ENCODE peak calls at places on chromosomes 11 and 22, in five cellular contexts. One of them, this sample, is unnamed.

GRCh38 chr11:128902515-128903066 is 11.4 kb downstream of the KCNJ5 start:
- DNase-seq in PC-3: no peak
- DNase-seq in adrenal gland: peak; percentile 54
- DNase-seq in left ventricle myocardium inferior: no peak
- DNase-seq in CD8-positive, alpha-beta T cell: no peak
- DNase-seq in this sample: peak; percentile 79

GRCh38 chr11:2387266-2387982 is 10.3 kb downstream of the CD81 start:
- DNase-seq in PC-3: no peak
- DNase-seq in left ventricle myocardium inferior: no peak
- DNase-seq in adrenal gland: no peak
- DNase-seq in CD8-positive, alpha-beta T cell: peak; percentile 37
- DNase-seq in this sample: no peak

GRCh38 chr11:59857444-59858434 is 8.5 kb downstream of the TCN1 start:
- DNase-seq in left ventricle myocardium inferior: no peak
- DNase-seq in CD8-positive, alpha-beta T cell: no peak
- DNase-seq in PC-3: peak; percentile 60
- DNase-seq in adrenal gland: peak; percentile 24
- DNase-seq in this sample: peak; percentile 27

GRCh38 chr11:106231591-106231990 is 154.1 kb downstream of the AASDHPPT start:
- DNase-seq in CD8-positive, alpha-beta T cell: no peak
- DNase-seq in adrenal gland: no peak
- DNase-seq in PC-3: peak; percentile 50
- DNase-seq in left ventricle myocardium inferior: no peak
- DNase-seq in this sample: no peak

GRCh38 chr11:115580927-115581680 is 76.9 kb upstream of the CADM1 start:
- DNase-seq in CD8-positive, alpha-beta T cell: no peak
- DNase-seq in PC-3: no peak
- DNase-seq in left ventricle myocardium inferior: peak; percentile 53
- DNase-seq in adrenal gland: peak; percentile 16
- DNase-seq in this sample: no peak

GRCh38 chr22:43957871-43958270 is 2.6 kb downstream of the SAMM50 start:
- DNase-seq in PC-3: peak; percentile 15
- DNase-seq in adrenal gland: peak; percentile 55
- DNase-seq in left ventricle myocardium inferior: no peak
- DNase-seq in CD8-positive, alpha-beta T cell: no peak
- DNase-seq in this sample: no peak

GRCh38 chr11:61488651-61489291 is 19.8 kb upstream of the LRRC10B start:
- DNase-seq in PC-3: peak; percentile 90
- DNase-seq in CD8-positive, alpha-beta T cell: no peak
- DNase-seq in adrenal gland: peak; percentile 75
- DNase-seq in left ventricle myocardium inferior: peak; percentile 81
- DNase-seq in this sample: no peak

GRCh38 chr11:66920978-66921784 is 37.0 kb downstream of the PC start:
- DNase-seq in CD8-positive, alpha-beta T cell: no peak
- DNase-seq in adrenal gland: no peak
- DNase-seq in left ventricle myocardium inferior: no peak
- DNase-seq in PC-3: no peak
- DNase-seq in this sample: no peak

GRCh38 chr11:80034801-80035200 is 594.0 kb upstream of the TENM4 start:
- DNase-seq in CD8-positive, alpha-beta T cell: no peak
- DNase-seq in left ventricle myocardium inferior: no peak
- DNase-seq in PC-3: peak; percentile 25
- DNase-seq in adrenal gland: no peak
- DNase-seq in this sample: no peak

GRCh38 chr11:114438303-114438702 is 964 bp upstream of the REXO2 start:
- DNase-seq in PC-3: peak; percentile 80
- DNase-seq in CD8-positive, alpha-beta T cell: no peak
- DNase-seq in adrenal gland: no peak
- DNase-seq in left ventricle myocardium inferior: no peak
- DNase-seq in this sample: peak; percentile 43

GRCh38 chr22:24420072-24420976 is 7.1 kb upstream of the ADORA2A start:
- DNase-seq in PC-3: no peak
- DNase-seq in left ventricle myocardium inferior: no peak
- DNase-seq in adrenal gland: no peak
- DNase-seq in CD8-positive, alpha-beta T cell: no peak
- DNase-seq in this sample: no peak

GRCh38 chr11:26572770-26573402 is 823 bp upstream of the MUC15 start:
- DNase-seq in left ventricle myocardium inferior: no peak
- DNase-seq in PC-3: no peak
- DNase-seq in adrenal gland: no peak
- DNase-seq in CD8-positive, alpha-beta T cell: no peak
- DNase-seq in this sample: peak; percentile 35

GRCh38 chr22:47201996-47202818 is 439.8 kb downstream of the TBC1D22A start:
- DNase-seq in left ventricle myocardium inferior: no peak
- DNase-seq in PC-3: no peak
- DNase-seq in CD8-positive, alpha-beta T cell: no peak
- DNase-seq in adrenal gland: no peak
- DNase-seq in this sample: no peak

GRCh38 chr22:48428556-48429371 is 1398.9 kb downstream of the BRD1 start:
- DNase-seq in CD8-positive, alpha-beta T cell: no peak
- DNase-seq in left ventricle myocardium inferior: no peak
- DNase-seq in PC-3: no peak
- DNase-seq in adrenal gland: no peak
- DNase-seq in this sample: no peak

GRCh38 chr11:19848219-19848618 is 135.6 kb downstream of the NAV2 start:
- DNase-seq in adrenal gland: no peak
- DNase-seq in PC-3: no peak
- DNase-seq in CD8-positive, alpha-beta T cell: no peak
- DNase-seq in left ventricle myocardium inferior: no peak
- DNase-seq in this sample: no peak

GRCh38 chr11:10566257-10566956 is 2.1 kb downstream of the LYVE1 start:
- DNase-seq in PC-3: no peak
- DNase-seq in CD8-positive, alpha-beta T cell: no peak
- DNase-seq in adrenal gland: no peak
- DNase-seq in left ventricle myocardium inferior: no peak
- DNase-seq in this sample: no peak

GRCh38 chr22:27531782-27532530 is 269.6 kb downstream of the MN1 start:
- DNase-seq in left ventricle myocardium inferior: no peak
- DNase-seq in PC-3: peak; percentile 30
- DNase-seq in CD8-positive, alpha-beta T cell: no peak
- DNase-seq in adrenal gland: no peak
- DNase-seq in this sample: peak; percentile 61

GRCh38 chr11:38136887-38137286 is 1538.9 kb upstream of the RAG2 start:
- DNase-seq in CD8-positive, alpha-beta T cell: no peak
- DNase-seq in PC-3: no peak
- DNase-seq in adrenal gland: no peak
- DNase-seq in left ventricle myocardium inferior: no peak
- DNase-seq in this sample: no peak

GRCh38 chr11:3189886-3190583 is 24.9 kb upstream of the OSBPL5 start:
- DNase-seq in adrenal gland: no peak
- DNase-seq in PC-3: no peak
- DNase-seq in left ventricle myocardium inferior: no peak
- DNase-seq in CD8-positive, alpha-beta T cell: no peak
- DNase-seq in this sample: no peak

GRCh38 chr11:36213050-36213840 is 76.0 kb downstream of the COMMD9 start:
- DNase-seq in left ventricle myocardium inferior: no peak
- DNase-seq in adrenal gland: no peak
- DNase-seq in PC-3: no peak
- DNase-seq in CD8-positive, alpha-beta T cell: no peak
- DNase-seq in this sample: no peak

GRCh38 chr22:17717708-17718107 is 56.6 kb downstream of the BID start:
- DNase-seq in CD8-positive, alpha-beta T cell: no peak
- DNase-seq in PC-3: no peak
- DNase-seq in left ventricle myocardium inferior: no peak
- DNase-seq in adrenal gland: no peak
- DNase-seq in this sample: peak; percentile 22

GRCh38 chr11:111269146-111269868 is 23.8 kb downstream of the POU2AF2 start:
- DNase-seq in adrenal gland: no peak
- DNase-seq in PC-3: no peak
- DNase-seq in left ventricle myocardium inferior: no peak
- DNase-seq in CD8-positive, alpha-beta T cell: no peak
- DNase-seq in this sample: no peak

GRCh38 chr11:35138606-35138948 is 394 bp upstream of the CD44 start:
- DNase-seq in CD8-positive, alpha-beta T cell: no peak
- DNase-seq in PC-3: no peak
- DNase-seq in left ventricle myocardium inferior: no peak
- DNase-seq in adrenal gland: peak; percentile 23
- DNase-seq in this sample: no peak
- H3K27ac ChIP-seq in CD8-positive, alpha-beta T cell: peak overlapping the region; percentile 98
- H3K27ac ChIP-seq in PC-3: peak overlapping the region; percentile 83
- H3K27ac ChIP-seq in left ventricle myocardium inferior: peak overlapping the region; percentile 76
- H3K27ac ChIP-seq in adrenal gland: peak overlapping the region; percentile 84
- H3K27ac ChIP-seq in this sample: peak overlapping the region; percentile 92

GRCh38 chr11:12148466-12148865 is 38.1 kb downstream of the MICAL2 start:
- DNase-seq in CD8-positive, alpha-beta T cell: no peak
- DNase-seq in left ventricle myocardium inferior: no peak
- DNase-seq in adrenal gland: no peak
- DNase-seq in PC-3: no peak
- DNase-seq in this sample: no peak
- H3K4me1 ChIP-seq in CD8-positive, alpha-beta T cell: peaks cover 23% of the 10 kb centered on the region
- H3K4me1 ChIP-seq in left ventricle myocardium inferior: peaks cover 46% of the 10 kb centered on the region
- H3K4me1 ChIP-seq in adrenal gland: no peaks in the 10 kb centered on the region
- H3K4me1 ChIP-seq in PC-3: peaks cover 5% of the 10 kb centered on the region
- H3K4me1 ChIP-seq in this sample: no peaks in the 10 kb centered on the region

DNA sequence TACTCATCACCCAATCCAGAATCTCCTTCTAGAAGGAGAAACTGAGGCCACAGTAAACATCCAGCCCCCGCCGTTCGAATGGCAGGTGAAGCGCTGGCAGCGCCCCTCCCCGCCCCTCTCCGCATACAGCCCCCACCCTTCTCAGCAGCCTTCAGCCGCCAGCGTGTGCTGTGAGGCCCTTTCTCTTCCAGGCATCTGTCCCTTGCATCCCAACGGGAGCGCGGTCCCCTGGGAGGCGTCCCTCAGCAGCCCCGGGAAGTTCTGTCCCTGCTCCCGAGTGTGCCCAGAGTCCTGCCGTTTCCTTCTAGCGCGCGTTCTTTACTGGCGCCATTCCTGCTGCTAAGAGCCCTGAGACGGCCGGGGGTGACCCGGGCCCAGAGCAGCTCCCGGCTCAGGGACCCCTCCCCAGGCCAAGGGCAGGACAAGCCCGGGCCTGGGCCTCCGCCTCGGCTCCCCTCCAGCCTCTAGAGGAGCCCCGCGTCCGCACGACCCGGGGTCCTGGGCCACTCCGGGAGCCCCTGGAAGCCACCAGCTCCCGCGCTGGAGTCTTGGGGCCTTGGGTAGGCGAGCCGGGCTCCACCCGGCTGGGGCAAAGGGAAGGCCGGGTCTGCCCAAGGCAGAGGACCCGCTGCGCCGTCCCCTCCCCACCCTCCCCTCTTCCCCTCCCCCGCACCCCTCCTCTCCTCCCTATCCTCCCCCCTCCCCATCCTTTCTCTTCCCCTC is 450.4 kb downstream of the OPCML start:
- DNase-seq in PC-3: no peak
- DNase-seq in left ventricle myocardium inferior: no peak
- DNase-seq in adrenal gland: no peak
- DNase-seq in CD8-positive, alpha-beta T cell: no peak
- DNase-seq in this sample: no peak
- H3K27ac ChIP-seq in PC-3: no peak overlapping the region
- H3K27ac ChIP-seq in left ventricle myocardium inferior: no peak overlapping the region
- H3K27ac ChIP-seq in adrenal gland: no peak overlapping the region
- H3K27ac ChIP-seq in CD8-positive, alpha-beta T cell: no peak overlapping the region
- H3K27ac ChIP-seq in this sample: no peak overlapping the region

GRCh38 chr11:72739240-72740059 is 12.8 kb downstream of the ARAP1 start:
- DNase-seq in adrenal gland: peak; percentile 44
- DNase-seq in CD8-positive, alpha-beta T cell: no peak
- DNase-seq in PC-3: no peak
- DNase-seq in left ventricle myocardium inferior: peak; percentile 22
- DNase-seq in this sample: no peak
- H3K4me1 ChIP-seq in adrenal gland: peaks cover 85% of the 10 kb centered on the region
- H3K4me1 ChIP-seq in CD8-positive, alpha-beta T cell: peaks cover 78% of the 10 kb centered on the region
- H3K4me1 ChIP-seq in PC-3: peaks cover 60% of the 10 kb centered on the region
- H3K4me1 ChIP-seq in left ventricle myocardium inferior: peaks cover 61% of the 10 kb centered on the region
- H3K4me1 ChIP-seq in this sample: peaks cover 16% of the 10 kb centered on the region

GRCh38 chr11:86629070-86629706 is 43.2 kb downstream of the ME3 start:
- DNase-seq in adrenal gland: peak; percentile 69
- DNase-seq in left ventricle myocardium inferior: no peak
- DNase-seq in PC-3: no peak
- DNase-seq in CD8-positive, alpha-beta T cell: no peak
- DNase-seq in this sample: no peak
- H3K27ac ChIP-seq in adrenal gland: peak overlapping the region; percentile 72
- H3K27ac ChIP-seq in left ventricle myocardium inferior: peak overlapping the region; percentile 74
- H3K27ac ChIP-seq in PC-3: no peak overlapping the region
- H3K27ac ChIP-seq in CD8-positive, alpha-beta T cell: no peak overlapping the region
- H3K27ac ChIP-seq in this sample: no peak overlapping the region

DNA sequence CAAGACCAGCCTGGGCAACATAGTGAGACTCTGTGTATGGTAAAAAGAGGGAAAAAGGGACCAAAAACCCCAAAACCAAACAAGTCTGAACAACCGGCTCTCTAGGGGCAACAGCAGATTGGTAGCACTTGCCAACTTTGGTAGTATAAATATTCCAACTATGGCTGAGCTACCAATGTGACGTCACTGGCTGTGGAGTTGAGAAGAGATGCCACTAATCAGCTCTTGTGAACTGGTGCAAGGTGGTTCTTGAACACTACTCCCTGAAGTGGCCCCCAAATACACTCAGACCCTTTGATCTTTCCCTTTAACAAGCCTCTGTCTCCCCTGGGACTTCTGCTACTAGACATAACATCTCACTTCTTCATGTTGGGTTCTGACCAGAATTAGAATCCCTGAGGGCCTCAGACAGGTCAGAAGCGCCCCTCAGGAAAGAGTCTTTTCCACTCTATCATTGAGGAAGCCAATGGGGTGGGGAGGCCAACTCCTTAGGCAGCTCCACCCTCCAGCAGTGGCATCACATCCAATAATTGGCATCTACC is 49.1 kb downstream of the RPL27A start:
- DNase-seq in left ventricle myocardium inferior: no peak
- DNase-seq in adrenal gland: no peak
- DNase-seq in PC-3: no peak
- DNase-seq in CD8-positive, alpha-beta T cell: no peak
- DNase-seq in this sample: no peak
- H3K4me1 ChIP-seq in left ventricle myocardium inferior: peaks cover 93% of the 10 kb centered on the region
- H3K4me1 ChIP-seq in adrenal gland: peaks cover 68% of the 10 kb centered on the region
- H3K4me1 ChIP-seq in PC-3: peaks cover 40% of the 10 kb centered on the region
- H3K4me1 ChIP-seq in CD8-positive, alpha-beta T cell: no peaks in the 10 kb centered on the region
- H3K4me1 ChIP-seq in this sample: peaks cover 5% of the 10 kb centered on the region

DNA sequence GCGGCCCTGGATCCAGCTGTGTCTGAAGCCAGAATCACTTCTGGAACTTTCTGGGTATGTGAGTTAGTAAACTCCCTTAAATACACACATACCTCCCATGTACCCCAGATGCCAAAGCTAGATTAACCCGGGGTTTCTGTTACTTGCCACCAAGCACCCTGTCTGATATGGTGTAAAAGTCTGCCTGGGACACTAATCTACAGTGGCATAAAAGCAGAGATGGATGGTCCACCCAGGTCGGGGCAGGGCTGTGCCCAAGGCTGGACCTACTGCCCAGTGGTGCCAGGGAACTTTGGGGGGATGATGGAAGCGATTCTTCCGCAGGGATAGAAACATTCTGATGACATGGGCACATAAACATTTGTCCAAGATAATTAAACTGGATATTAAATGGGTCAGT is 12.7 kb downstream of the MRGPRF start:
- DNase-seq in CD8-positive, alpha-beta T cell: no peak
- DNase-seq in PC-3: no peak
- DNase-seq in left ventricle myocardium inferior: no peak
- DNase-seq in adrenal gland: no peak
- DNase-seq in this sample: no peak
- H3K27ac ChIP-seq in CD8-positive, alpha-beta T cell: no peak overlapping the region
- H3K27ac ChIP-seq in PC-3: no peak overlapping the region
- H3K27ac ChIP-seq in left ventricle myocardium inferior: peak overlapping the region; percentile 48
- H3K27ac ChIP-seq in adrenal gland: peak overlapping the region; percentile 74
- H3K27ac ChIP-seq in this sample: no peak overlapping the region

GRCh38 chr11:65214212-65214845 is 32.6 kb downstream of the CAPN1 start:
- DNase-seq in CD8-positive, alpha-beta T cell: no peak
- DNase-seq in adrenal gland: no peak
- DNase-seq in PC-3: no peak
- DNase-seq in left ventricle myocardium inferior: no peak
- DNase-seq in this sample: no peak
- H3K4me1 ChIP-seq in CD8-positive, alpha-beta T cell: peaks cover 18% of the 10 kb centered on the region
- H3K4me1 ChIP-seq in adrenal gland: no peaks in the 10 kb centered on the region
- H3K4me1 ChIP-seq in PC-3: no peaks in the 10 kb centered on the region
- H3K4me1 ChIP-seq in left ventricle myocardium inferior: peaks cover 6% of the 10 kb centered on the region
- H3K4me1 ChIP-seq in this sample: no peaks in the 10 kb centered on the region

This sample was measured in foreskin keratinocyte.